ENCODE peak calls at places on chromosomes 3 and 15, in four cellular contexts. One of them, this sample, is unnamed.
A peak's percentile ranks its signal among the peaks of the same experiment; 100 is the strongest.

GRCh38 chr15:57820119-57820518 is 113.6 kb downstream of the POLR2M start:
- DNase-seq in mucosa of gallbladder: no peak
- DNase-seq in A549: no peak
- DNase-seq in AG04449: no peak
- DNase-seq in this sample: no peak

GRCh38 chr15:74369756-74370155 is 2.3 kb upstream of the CYP11A1 start:
- DNase-seq in A549: no peak
- DNase-seq in AG04449: no peak
- DNase-seq in mucosa of gallbladder: no peak
- DNase-seq in this sample: no peak

GRCh38 chr15:39657181-39657580 is 76.3 kb downstream of the THBS1 start:
- DNase-seq in AG04449: no peak
- DNase-seq in A549: no peak
- DNase-seq in mucosa of gallbladder: no peak
- DNase-seq in this sample: no peak

GRCh38 chr3:113685956-113686721 is 10.3 kb downstream of the USF3 start:
- DNase-seq in AG04449: peak; percentile 12
- DNase-seq in mucosa of gallbladder: no peak
- DNase-seq in A549: no peak
- DNase-seq in this sample: peak; percentile 28

GRCh38 chr15:101276501-101277037 is 716 bp downstream of the SELENOS start:
- DNase-seq in AG04449: no peak
- DNase-seq in mucosa of gallbladder: no peak
- DNase-seq in A549: no peak
- DNase-seq in this sample: no peak

GRCh38 chr3:170785454-170785853 is 84.5 kb downstream of the RPL22L1 start:
- DNase-seq in A549: no peak
- DNase-seq in AG04449: no peak
- DNase-seq in mucosa of gallbladder: no peak
- DNase-seq in this sample: no peak

GRCh38 chr3:69888946-69889315 is 110.6 kb upstream of the SAMMSON start:
- DNase-seq in AG04449: no peak
- DNase-seq in mucosa of gallbladder: no peak
- DNase-seq in A549: no peak
- DNase-seq in this sample: no peak

GRCh38 chr3:135965506-135966348 is at the start of gene PPP2R3A:
- DNase-seq in A549: peak; percentile 43
- DNase-seq in AG04449: peak; percentile 17
- DNase-seq in mucosa of gallbladder: peak; percentile 77
- DNase-seq in this sample: peak; percentile 79

GRCh38 chr3:41581700-41582099 is 380.2 kb downstream of the ULK4 start:
- DNase-seq in AG04449: no peak
- DNase-seq in A549: no peak
- DNase-seq in mucosa of gallbladder: no peak
- DNase-seq in this sample: no peak

GRCh38 chr3:12935023-12935860 is 93.9 kb upstream of the RPL32 start:
- DNase-seq in A549: no peak
- DNase-seq in mucosa of gallbladder: no peak
- DNase-seq in AG04449: no peak
- DNase-seq in this sample: no peak

GRCh38 chr15:85667491-85668424 is 127.0 kb downstream of the KLHL25 start:
- DNase-seq in mucosa of gallbladder: peak; percentile 70
- DNase-seq in A549: peak; percentile 80
- DNase-seq in AG04449: peak; percentile 97
- DNase-seq in this sample: peak; percentile 53

GRCh38 chr3:102068736-102069135 is 219.4 kb downstream of the NFKBIZ start:
- DNase-seq in AG04449: no peak
- DNase-seq in mucosa of gallbladder: no peak
- DNase-seq in A549: no peak
- DNase-seq in this sample: no peak

GRCh38 chr3:48367201-48367600 is 4.8 kb upstream of the FBXW12 start:
- DNase-seq in AG04449: no peak
- DNase-seq in A549: no peak
- DNase-seq in mucosa of gallbladder: no peak
- DNase-seq in this sample: no peak